ENCODE peak calls at places on chromosome 1, in eight cellular contexts. N is SK-N-SH, S is K562, O is endothelial cell of umbilical vein, T is HepG2, L is HCT116, M is GM12878, Y is H1. P is an unnamed sample.
A peak's percentile ranks its signal among the peaks of the same experiment; 100 is the strongest.

GRCh38 chr1:218409946-218410510 is 64.9 kb downstream of the TGFB2 start:
- DNase-seq in O (no peak), S (no peak), Y (no peak), L (no peak), N (no peak), T (no peak), M (no peak), P (no peak)

GRCh38 chr1:106072909-106073600 is 983.4 kb upstream of the PRMT6 start:
- DNase-seq in Y (no peak), O (no peak), M (no peak), L (no peak), S (no peak), N (no peak), T (no peak), P (no peak)

GRCh38 chr1:199550384-199551067 is 477.0 kb upstream of the NR5A2 start:
- DNase-seq in M (no peak), T (no peak), L (no peak), Y (no peak), O (peak; percentile 23), S (no peak), N (peak; percentile 10), P (peak; percentile 85)

GRCh38 chr1:111948209-111949131 is 41.0 kb downstream of the KCND3 start:
- DNase-seq in L (no peak), S (no peak), Y (no peak), O (no peak), N (peak; percentile 54), T (no peak), M (no peak), P (no peak)

GRCh38 chr1:46333300-46334029 is 7.1 kb upstream of the NSUN4 start:
- DNase-seq in L (peak; percentile 65), M (peak; percentile 77), T (peak; percentile 63), Y (peak; percentile 34), O (peak; percentile 21), N (peak; percentile 59), S (peak; percentile 71), P (no peak)

GRCh38 chr1:27632387-27633297 is 2.3 kb downstream of the FGR start:
- DNase-seq in O (no peak), T (no peak), L (no peak), S (no peak), N (no peak), M (peak; percentile 94), Y (no peak), P (no peak)

GRCh38 chr1:60000625-60001024 is 72.9 kb downstream of the C1orf87 start:
- DNase-seq in S (no peak), T (no peak), L (no peak), N (no peak), Y (no peak), M (no peak), O (no peak), P (no peak)

GRCh38 chr1:247281001-247281574 is 25.2 kb downstream of the VN1R5 start:
- DNase-seq in S (no peak), O (no peak), M (no peak), N (no peak), T (no peak), L (no peak), Y (no peak), P (no peak)

GRCh38 chr1:241413974-241414373 is 57.0 kb upstream of the RGS7 start:
- DNase-seq in L (no peak), Y (no peak), M (no peak), T (no peak), S (no peak), N (no peak), O (no peak), P (no peak)

GRCh38 chr1:82538876-82539275 is 738.1 kb downstream of the ADGRL2 start:
- DNase-seq in T (no peak), N (no peak), M (no peak), O (peak; percentile 18), Y (no peak), S (no peak), L (no peak), P (no peak)

GRCh38 chr1:97761637-97762036 is 159.2 kb downstream of the DPYD start:
- DNase-seq in L (no peak), M (no peak), Y (no peak), S (no peak), N (no peak), T (no peak), O (no peak), P (no peak)

GRCh38 chr1:62906428-62906886 is 122.5 kb downstream of the ATG4C start:
- DNase-seq in M (no peak), L (peak; percentile 21), O (peak; percentile 5), Y (no peak), T (no peak), N (peak; percentile 10), S (peak; percentile 34), P (no peak)

GRCh38 chr1:38559180-38559874 is 300.2 kb downstream of the RRAGC start:
- DNase-seq in N (no peak), O (no peak), L (no peak), Y (no peak), S (no peak), M (peak; percentile 84), T (no peak), P (no peak)

GRCh38 chr1:55209247-55209646 is 5.9 kb downstream of the USP24 start:
- DNase-seq in L (no peak), Y (no peak), O (no peak), N (peak; percentile 28), M (no peak), T (no peak), S (peak; percentile 43), P (no peak)

GRCh38 chr1:99445486-99445885 is 181.2 kb downstream of the PLPPR4 start:
- DNase-seq in T (no peak), O (peak; percentile 79), Y (no peak), S (no peak), M (no peak), L (no peak), N (no peak), P (no peak)

GRCh38 chr1:157091668-157092273 is 7.8 kb downstream of the ETV3L start:
- DNase-seq in N (no peak), M (no peak), T (no peak), S (no peak), Y (no peak), O (no peak), L (no peak), P (no peak)

GRCh38 chr1:240732390-240732789 is 120.4 kb upstream of the GREM2 start:
- DNase-seq in M (no peak), L (peak; percentile 12), N (peak; percentile 80), Y (no peak), T (peak; percentile 53), O (peak; percentile 70), S (peak; percentile 50), P (peak; percentile 24)

DNA sequence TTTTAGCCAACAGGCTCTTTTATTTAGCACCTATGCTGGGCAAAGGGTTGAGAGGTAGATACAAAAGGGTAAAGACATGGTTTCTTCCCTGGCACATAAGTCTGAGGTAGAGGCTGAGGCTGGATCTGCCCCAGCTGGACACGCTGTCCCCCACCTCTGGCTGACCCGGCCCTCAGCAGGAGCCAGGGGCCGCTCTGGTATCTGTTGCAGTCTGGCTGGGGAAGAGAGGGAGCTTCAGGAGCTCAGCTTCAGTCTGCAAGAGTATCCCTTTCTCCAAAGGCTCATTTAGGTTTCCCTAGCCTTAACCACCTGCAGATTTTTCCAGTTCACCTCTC is 14.2 kb downstream of the BLACAT1 start:
- DNase-seq in T (no peak), N (no peak), L (no peak), Y (no peak), S (no peak), O (no peak), M (no peak), P (no peak)
- H3K9ac ChIP-seq in T (peak overlapping the region; percentile 15), N (no peak overlapping the region), L (peak overlapping the region; percentile 52), Y (no peak overlapping the region), S (no peak overlapping the region), O (no peak overlapping the region), M (no peak overlapping the region), P (no peak overlapping the region)

GRCh38 chr1:110125810-110126209 is 13.6 kb downstream of the UBL4B start:
- DNase-seq in Y (no peak), L (no peak), O (no peak), N (no peak), S (no peak), M (no peak), T (no peak), P (no peak)
- H3K36me3 ChIP-seq in Y (no peaks in the 10 kb centered on the region), L (no peaks in the 10 kb centered on the region), O (no peaks in the 10 kb centered on the region), N (no peaks in the 10 kb centered on the region), S (no peaks in the 10 kb centered on the region), M (no peaks in the 10 kb centered on the region), T (no peaks in the 10 kb centered on the region), P (no peaks in the 10 kb centered on the region)

DNA sequence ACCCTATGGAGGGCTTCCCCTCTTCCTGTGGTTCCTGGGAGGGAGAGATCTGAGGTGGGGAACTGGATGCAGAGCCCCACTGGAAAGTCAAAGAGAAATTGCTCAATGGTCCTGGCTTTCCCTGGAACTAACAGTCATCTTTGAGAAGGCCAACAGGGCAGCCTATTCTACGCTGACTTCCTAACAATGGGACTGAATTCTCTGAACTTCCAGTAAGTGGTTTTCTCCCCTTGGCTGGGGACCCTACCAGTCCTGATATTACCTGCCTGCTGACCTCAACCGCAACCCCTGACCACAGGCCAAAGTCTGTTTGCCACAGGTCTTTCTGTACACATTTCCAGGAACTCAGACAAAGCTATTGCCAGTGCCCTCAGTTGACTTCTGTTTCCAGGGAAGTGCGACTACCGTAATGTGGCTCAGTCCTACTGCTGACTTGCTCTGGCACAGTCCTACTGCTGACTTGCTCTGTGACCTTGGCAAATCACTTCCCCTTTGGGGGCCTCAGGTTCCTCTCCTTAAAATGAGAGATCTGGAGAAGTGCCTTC is 55.3 kb downstream of the C8B start:
- DNase-seq in N (no peak), S (peak; percentile 11), Y (no peak), T (peak; percentile 96), M (no peak), L (no peak), O (no peak), P (no peak)
- TF ChIP-seq POLR2AphosphoS5 in N (no peak), S (no peak), Y (no peak), T (peak; percentile 47), M (no peak), L (no peak), O (no peak), P (no peak)

GRCh38 chr1:8214501-8215173 is 103.3 kb upstream of the SLC45A1 start:
- DNase-seq in Y (no peak), N (no peak), T (no peak), S (no peak), O (no peak), M (no peak), L (no peak), P (no peak)

GRCh38 chr1:8212443-8212920 is 105.4 kb upstream of the SLC45A1 start:
- DNase-seq in N (no peak), M (no peak), L (no peak), T (no peak), S (no peak), O (no peak), Y (no peak), P (no peak)

GRCh38 chr1:8211620-8212442 is 106.1 kb upstream of the SLC45A1 start:
- DNase-seq in L (peak; percentile 96), N (no peak), Y (no peak), M (no peak), T (peak; percentile 97), S (no peak), O (peak; percentile 92), P (no peak)

GRCh38 chr1:8213676-8214075 is 104.2 kb upstream of the SLC45A1 start:
- DNase-seq in N (no peak), T (no peak), Y (no peak), S (no peak), M (no peak), O (no peak), L (no peak), P (no peak)

DNA sequence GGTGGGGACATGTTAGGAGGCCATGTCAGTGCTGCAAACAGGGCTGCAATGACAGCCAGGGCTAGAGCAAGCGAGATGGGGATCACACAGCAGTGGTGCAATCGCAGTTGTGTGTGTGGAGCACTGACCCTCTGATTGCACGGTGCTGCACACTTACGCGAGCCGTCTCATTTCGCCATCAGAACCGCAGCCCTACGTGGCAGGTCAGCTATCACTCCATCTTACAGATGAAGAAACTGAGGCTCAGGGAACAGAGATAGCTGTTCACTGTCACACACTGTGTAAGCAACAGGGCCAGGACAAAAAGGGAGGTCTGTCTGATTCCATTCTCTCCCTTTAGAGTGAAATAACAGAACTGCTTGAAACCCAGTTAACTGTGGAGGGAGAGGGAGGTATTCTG is 104.8 kb upstream of the SLC45A1 start:
- DNase-seq in O (no peak), Y (no peak), M (no peak), S (no peak), L (no peak), N (no peak), T (no peak), P (no peak)
- H3K9ac ChIP-seq in O (no peak overlapping the region), Y (no peak overlapping the region), M (no peak overlapping the region), S (no peak overlapping the region), L (peak overlapping the region; percentile 74), N (no peak overlapping the region), T (peak overlapping the region; percentile 52), P (no peak overlapping the region)